ENCODE peak calls at places on chromosome 9, in seven cellular contexts. U is non-pigmented ciliary epithelial cell; L is AG08396; J is stimulated activated CD4-positive, alpha-beta T cell treated with anti-CD3 and anti-CD28 coated beads, Interleukin-15, amount 100 ng/mL, for 24 hours; O is tibial nerve; N is colonic mucosa; B is activated naive CD4-positive, alpha-beta T cell. S is an unnamed sample.

GRCh38 chr9:131657890-131658752 is 81.8 kb downstream of the RAPGEF1 start:
- DNase-seq in U (peak), L (peak), J (peak), O (no peak), N (no peak), B (no peak), S (peak)

GRCh38 chr9:121204611-121205010 is 2.9 kb upstream of the RAB14 start:
- DNase-seq in U (no peak), L (no peak), J (no peak), O (no peak), N (no peak), B (no peak), S (no peak)

GRCh38 chr9:70421272-70422180 is 7.1 kb upstream of the KLF9 start:
- DNase-seq in U (no peak), L (no peak), J (peak), O (peak), N (no peak), B (no peak), S (no peak)

GRCh38 chr9:94135222-94135621 is 51.0 kb downstream of the PTPDC1 start:
- DNase-seq in U (peak), L (peak), J (no peak), O (peak), N (no peak), B (no peak), S (no peak)

GRCh38 chr9:113579270-113580040 is 115.9 kb downstream of the RGS3 start:
- DNase-seq in U (no peak), L (no peak), J (peak), O (peak), N (no peak), B (no peak), S (no peak)

GRCh38 chr9:69430206-69430605 is 105.2 kb downstream of the ENTREP1 start:
- DNase-seq in U (no peak), L (no peak), J (no peak), O (no peak), N (no peak), B (no peak), S (no peak)

GRCh38 chr9:134869554-134870310 is 10.9 kb upstream of the FCN2 start:
- DNase-seq in U (no peak), L (no peak), J (no peak), O (no peak), N (no peak), B (no peak), S (no peak)

GRCh38 chr9:131120620-131121228 is 4.7 kb upstream of the NUP214 start:
- DNase-seq in U (no peak), L (no peak), J (no peak), O (no peak), N (no peak), B (no peak), S (no peak)

GRCh38 chr9:122383992-122384461 is 13.2 kb downstream of the PTGS1 start:
- DNase-seq in U (no peak), L (no peak), J (no peak), O (no peak), N (no peak), B (no peak), S (peak)

GRCh38 chr9:87067426-87067825 is 120.1 kb upstream of the GAS1 start:
- DNase-seq in U (no peak), L (no peak), J (no peak), O (no peak), N (no peak), B (no peak), S (no peak)

GRCh38 chr9:89969156-89969566 is 364.3 kb downstream of the GADD45G start:
- DNase-seq in U (no peak), L (no peak), J (peak), O (no peak), N (peak), B (no peak), S (no peak)

GRCh38 chr9:98886691-98887229 is 56.9 kb upstream of the COL15A1 start:
- DNase-seq in U (no peak), L (no peak), J (no peak), O (no peak), N (no peak), B (no peak), S (no peak)

GRCh38 chr9:96061293-96061987 is 185.9 kb downstream of the ERCC6L2 start:
- DNase-seq in U (no peak), L (peak), J (peak), O (no peak), N (no peak), B (peak), S (no peak)

GRCh38 chr9:132004323-132004722 is 75.3 kb downstream of the MED27 start:
- DNase-seq in U (no peak), L (no peak), J (no peak), O (no peak), N (no peak), B (no peak), S (no peak)

GRCh38 chr9:13279284-13280162 is at the start of gene MPDZ:
- DNase-seq in U (no peak), L (peak), J (no peak), O (peak), N (peak), B (no peak), S (no peak)